ENCODE peak calls at places on chromosomes 7 and 10, in four cellular contexts. One of them, this sample, is unnamed.

GRCh38 chr7:124171068-124171467 is 138.2 kb upstream of the TMEM229A start:
- DNase-seq in K562: no peak
- DNase-seq in HepG2: no peak
- DNase-seq in GM12878: no peak
- DNase-seq in this sample: peak

GRCh38 chr7:100044719-100045118 is 4.9 kb upstream of the ZSCAN21 start:
- DNase-seq in GM12878: peak
- DNase-seq in K562: no peak
- DNase-seq in HepG2: no peak
- DNase-seq in this sample: no peak

GRCh38 chr10:23826399-23826798 is 382.5 kb upstream of the KIAA1217 start:
- DNase-seq in GM12878: no peak
- DNase-seq in HepG2: peak
- DNase-seq in K562: no peak
- DNase-seq in this sample: no peak

GRCh38 chr7:81036871-81037270 is 118.0 kb upstream of the SEMA3C start:
- DNase-seq in K562: no peak
- DNase-seq in HepG2: no peak
- DNase-seq in GM12878: no peak
- DNase-seq in this sample: no peak

GRCh38 chr7:47391726-47392125 is 190.2 kb downstream of the TNS3 start:
- DNase-seq in K562: no peak
- DNase-seq in GM12878: no peak
- DNase-seq in HepG2: no peak
- DNase-seq in this sample: no peak

GRCh38 chr10:79102056-79102874 is 33.5 kb downstream of the ZMIZ1 start:
- DNase-seq in HepG2: no peak
- DNase-seq in K562: peak
- DNase-seq in GM12878: no peak
- DNase-seq in this sample: no peak

GRCh38 chr7:156897673-156898072 is 4.7 kb upstream of the LMBR1 start:
- DNase-seq in GM12878: no peak
- DNase-seq in K562: no peak
- DNase-seq in HepG2: no peak
- DNase-seq in this sample: no peak

GRCh38 chr7:2528481-2529095 is 9.0 kb downstream of the LFNG start:
- DNase-seq in HepG2: no peak
- DNase-seq in GM12878: no peak
- DNase-seq in K562: no peak
- DNase-seq in this sample: no peak

GRCh38 chr7:41007351-41007751 is 695.5 kb downstream of the INHBA start:
- DNase-seq in GM12878: no peak
- DNase-seq in K562: no peak
- DNase-seq in HepG2: no peak
- DNase-seq in this sample: no peak

GRCh38 chr7:359226-359775 is 69.3 kb downstream of the FOXL3 start:
- DNase-seq in HepG2: no peak
- DNase-seq in K562: no peak
- DNase-seq in GM12878: no peak
- DNase-seq in this sample: no peak

GRCh38 chr7:42878303-42878702 is 33.6 kb downstream of the C7orf25 start:
- DNase-seq in HepG2: no peak
- DNase-seq in GM12878: no peak
- DNase-seq in K562: no peak
- DNase-seq in this sample: no peak

GRCh38 chr10:36302086-36302485 is 660.0 kb upstream of the FZD8 start:
- DNase-seq in K562: no peak
- DNase-seq in HepG2: no peak
- DNase-seq in GM12878: no peak
- DNase-seq in this sample: no peak

GRCh38 chr10:30092151-30092790 is 32.9 kb upstream of the JCAD start:
- DNase-seq in HepG2: no peak
- DNase-seq in GM12878: no peak
- DNase-seq in K562: no peak
- DNase-seq in this sample: peak

GRCh38 chr7:19401461-19401860 is 256.2 kb upstream of the FERD3L start:
- DNase-seq in GM12878: no peak
- DNase-seq in K562: no peak
- DNase-seq in HepG2: no peak
- DNase-seq in this sample: no peak

GRCh38 chr7:39406464-39406863 is 159.7 kb upstream of the YAE1 start:
- DNase-seq in HepG2: peak
- DNase-seq in GM12878: peak
- DNase-seq in K562: no peak
- DNase-seq in this sample: no peak

DNA sequence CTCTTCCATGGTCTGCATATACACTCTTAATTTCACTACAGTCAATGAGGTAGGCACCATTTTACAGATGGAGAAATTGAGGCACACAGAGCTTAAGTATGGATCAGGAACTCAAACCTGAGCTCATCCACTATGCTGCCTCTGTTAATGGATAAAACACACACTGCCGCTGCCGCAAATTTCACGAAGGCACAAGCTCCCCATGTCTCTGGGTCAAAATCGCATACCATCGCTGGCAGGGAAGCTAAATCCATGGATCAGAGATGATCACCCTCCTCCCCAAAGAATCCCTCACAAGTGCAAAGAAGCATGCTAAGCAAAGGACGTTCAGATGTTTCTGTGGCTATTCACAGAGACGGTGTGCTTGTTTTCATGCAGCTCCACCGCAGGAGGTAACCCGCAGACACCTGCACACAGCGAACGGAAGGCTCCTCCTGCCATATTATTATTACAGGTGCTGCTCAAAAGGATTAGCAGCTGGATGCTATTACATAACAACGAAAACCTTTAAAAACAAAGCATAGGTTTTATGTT is 109.3 kb downstream of the UBE2H start:
- DNase-seq in GM12878: no peak
- DNase-seq in HepG2: no peak
- DNase-seq in K562: no peak
- DNase-seq in this sample: no peak
- TF ChIP-seq ZBTB33 in GM12878: no peak
- TF ChIP-seq ZBTB33 in HepG2: no peak
- TF ChIP-seq ZBTB33 in K562: no peak
- TF ChIP-seq ZBTB33 in this sample: no peak

GRCh38 chr7:94080551-94080950 is 76.4 kb upstream of the BET1 start:
- DNase-seq in K562: no peak
- DNase-seq in HepG2: no peak
- DNase-seq in GM12878: no peak
- DNase-seq in this sample: no peak
- TF ChIP-seq CEBPB in K562: no peak
- TF ChIP-seq CEBPB in HepG2: no peak
- TF ChIP-seq CEBPB in GM12878: no peak
- TF ChIP-seq CEBPB in this sample: no peak

GRCh38 chr10:90988802-90989201 is 67.9 kb upstream of the ANKRD1 start:
- DNase-seq in GM12878: no peak
- DNase-seq in HepG2: no peak
- DNase-seq in K562: no peak
- DNase-seq in this sample: no peak

GRCh38 chr10:90988024-90988423 is 67.1 kb upstream of the ANKRD1 start:
- DNase-seq in K562: no peak
- DNase-seq in HepG2: no peak
- DNase-seq in GM12878: no peak
- DNase-seq in this sample: no peak

GRCh38 chr10:90987383-90987782 is 66.5 kb upstream of the ANKRD1 start:
- DNase-seq in HepG2: no peak
- DNase-seq in GM12878: no peak
- DNase-seq in K562: no peak
- DNase-seq in this sample: no peak

GRCh38 chr10:90993340-90993739 is 72.5 kb upstream of the ANKRD1 start:
- DNase-seq in HepG2: no peak
- DNase-seq in GM12878: no peak
- DNase-seq in K562: no peak
- DNase-seq in this sample: no peak

DNA sequence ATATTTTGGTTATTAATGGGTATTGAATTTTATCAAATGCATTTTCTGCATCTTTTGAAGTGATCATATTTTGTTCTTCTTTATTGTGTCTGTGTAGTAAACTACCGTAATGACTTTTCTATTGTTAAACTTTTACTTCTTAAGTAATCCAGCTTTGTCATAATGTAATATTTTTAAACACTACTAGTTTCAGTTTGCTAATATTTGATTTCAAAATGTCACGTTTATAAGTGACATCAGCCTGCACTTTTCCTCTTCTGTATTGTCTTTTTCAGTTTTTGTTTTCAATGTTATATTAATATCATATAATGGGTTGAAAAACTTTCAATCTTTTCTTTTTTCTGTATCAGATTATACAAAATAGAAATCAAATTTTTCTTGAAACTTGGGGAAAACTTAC is 71.6 kb upstream of the ANKRD1 start:
- DNase-seq in GM12878: no peak
- DNase-seq in K562: no peak
- DNase-seq in HepG2: no peak
- DNase-seq in this sample: no peak
- TF ChIP-seq ZBTB33 in GM12878: no peak
- TF ChIP-seq ZBTB33 in K562: no peak
- TF ChIP-seq ZBTB33 in HepG2: no peak
- TF ChIP-seq ZBTB33 in this sample: no peak

DNA sequence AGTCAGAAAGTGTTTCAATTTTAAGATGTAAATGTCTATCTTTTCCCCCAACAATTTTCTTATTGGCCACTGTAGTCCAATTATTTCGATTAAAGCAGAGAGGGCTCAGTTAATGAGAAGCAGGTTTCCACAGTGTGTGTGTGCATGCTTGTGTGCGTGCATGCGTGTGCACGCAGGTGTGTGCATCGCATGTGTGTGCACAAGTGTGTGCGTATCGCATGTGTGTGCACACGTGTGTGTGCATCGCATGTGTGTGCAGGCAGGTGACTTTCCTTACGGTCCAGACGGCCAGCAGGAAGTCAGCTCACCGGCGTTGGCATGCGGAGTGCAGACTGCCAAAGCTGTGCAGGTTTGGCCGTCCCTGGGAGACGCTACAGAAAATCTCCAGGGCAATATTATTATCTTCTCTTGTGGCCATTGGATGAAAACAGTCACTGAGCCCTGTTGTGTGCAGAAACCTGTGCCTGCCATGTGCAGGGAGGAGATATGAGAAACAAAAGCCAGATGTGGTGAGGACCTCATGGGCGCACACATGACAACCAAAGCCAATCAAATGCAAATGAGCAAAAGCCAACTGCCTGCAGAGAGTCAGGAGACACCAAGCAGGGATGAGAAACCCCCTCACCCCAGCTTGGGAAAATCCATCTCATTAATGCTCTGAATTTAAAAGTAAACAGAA is 70.4 kb downstream of the C10orf90 start:
- DNase-seq in GM12878: no peak
- DNase-seq in HepG2: no peak
- DNase-seq in K562: no peak
- DNase-seq in this sample: no peak
- TF ChIP-seq CEBPB in GM12878: no peak
- TF ChIP-seq CEBPB in HepG2: no peak
- TF ChIP-seq CEBPB in K562: no peak
- TF ChIP-seq CEBPB in this sample: no peak

GRCh38 chr10:4686644-4686996 is 139.4 kb upstream of the AKR1E2 start:
- DNase-seq in GM12878: no peak
- DNase-seq in K562: no peak
- DNase-seq in HepG2: peak
- DNase-seq in this sample: peak
- TF ChIP-seq ZBTB33 in GM12878: no peak
- TF ChIP-seq ZBTB33 in K562: no peak
- TF ChIP-seq ZBTB33 in HepG2: no peak
- TF ChIP-seq ZBTB33 in this sample: no peak

DNA sequence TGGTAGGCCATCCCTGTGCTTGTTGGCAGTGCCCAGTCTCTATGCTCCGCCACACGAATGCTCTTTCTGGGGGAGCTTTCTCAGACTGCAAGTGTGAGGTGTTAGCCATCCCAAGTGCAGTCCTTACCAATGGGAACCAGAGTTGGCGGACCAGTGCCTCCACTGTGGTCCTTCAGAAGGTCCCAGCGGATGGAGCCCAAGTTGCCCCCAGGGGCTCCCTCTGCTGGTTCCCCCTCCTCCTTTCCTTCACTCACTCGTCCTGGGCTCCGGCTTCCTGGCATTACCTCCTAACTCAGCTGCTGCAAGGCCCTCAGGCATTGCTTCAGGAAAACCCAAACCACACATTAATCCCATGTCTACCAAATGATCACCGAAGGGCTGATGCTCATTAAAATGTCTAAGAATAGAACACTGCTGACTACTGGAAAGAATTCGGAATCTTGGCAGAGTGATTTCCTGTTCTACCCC is 139.8 kb downstream of the CUBN start:
- DNase-seq in HepG2: no peak
- DNase-seq in GM12878: no peak
- DNase-seq in K562: no peak
- DNase-seq in this sample: no peak
- TF ChIP-seq CEBPB in HepG2: no peak
- TF ChIP-seq CEBPB in GM12878: no peak
- TF ChIP-seq CEBPB in K562: no peak
- TF ChIP-seq CEBPB in this sample: no peak

GRCh38 chr7:27367179-27367929 is 124.8 kb downstream of the EVX1 start:
- DNase-seq in GM12878: no peak
- DNase-seq in HepG2: peak
- DNase-seq in K562: no peak
- DNase-seq in this sample: no peak

GRCh38 chr7:27362026-27362425 is 119.4 kb downstream of the EVX1 start:
- DNase-seq in HepG2: no peak
- DNase-seq in GM12878: no peak
- DNase-seq in K562: no peak
- DNase-seq in this sample: no peak

GRCh38 chr7:27361522-27361921 is 118.9 kb downstream of the EVX1 start:
- DNase-seq in GM12878: no peak
- DNase-seq in HepG2: no peak
- DNase-seq in K562: peak
- DNase-seq in this sample: no peak

GRCh38 chr7:27367930-27368549 is 125.4 kb downstream of the EVX1 start:
- DNase-seq in GM12878: no peak
- DNase-seq in HepG2: no peak
- DNase-seq in K562: no peak
- DNase-seq in this sample: no peak

DNA sequence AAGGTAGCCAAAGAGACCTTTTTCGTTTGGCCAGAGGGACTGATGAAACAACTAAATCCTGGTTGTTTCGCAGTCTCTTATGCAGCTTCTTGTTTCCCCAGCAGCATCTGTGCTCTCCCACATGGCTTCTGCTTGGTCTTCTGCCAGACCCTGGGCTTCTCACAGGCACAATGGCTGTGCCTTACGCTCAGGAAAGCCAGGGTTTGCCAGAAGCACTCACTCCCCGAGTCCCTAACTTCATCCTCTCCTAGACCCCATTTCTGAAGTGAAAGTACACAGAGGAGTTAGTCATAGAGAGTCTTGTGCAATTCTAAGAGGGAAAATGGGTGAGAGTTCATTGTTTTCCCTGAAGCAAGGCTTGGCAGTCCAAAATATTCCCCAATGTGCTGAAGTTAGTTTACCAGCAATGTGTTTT is 121.7 kb downstream of the EVX1 start:
- DNase-seq in K562: no peak
- DNase-seq in GM12878: no peak
- DNase-seq in HepG2: no peak
- DNase-seq in this sample: no peak
- TF ChIP-seq ZBTB33 in K562: no peak
- TF ChIP-seq ZBTB33 in GM12878: no peak
- TF ChIP-seq ZBTB33 in HepG2: no peak
- TF ChIP-seq ZBTB33 in this sample: no peak